ENCODE peak calls at places on chromosome 21, in seven cellular contexts. J, B, E, X, D, G and M are unnamed samples.

GRCh38 chr21:43881918-43882317 is 16.9 kb downstream of the AGPAT3 start:
- DNase-seq in J (no peak), B (no peak), E (peak; percentile 6), X (no peak), D (no peak), G (no peak), M (no peak)

GRCh38 chr21:43362928-43363314 is 64.0 kb downstream of the SIK1 start:
- DNase-seq in J (no peak), B (no peak), E (no peak), X (no peak), D (no peak), G (peak; percentile 26), M (no peak)

GRCh38 chr21:31675960-31676359 is 16.5 kb downstream of the SOD1 start:
- DNase-seq in J (no peak), B (no peak), E (no peak), X (no peak), D (no peak), G (no peak), M (no peak)

GRCh38 chr21:25456672-25457071 is 150.6 kb downstream of the MRPL39 start:
- DNase-seq in J (no peak), B (no peak), E (no peak), X (no peak), D (no peak), G (no peak), M (no peak)

GRCh38 chr21:42021751-42022430 is 11.7 kb upstream of the ZBTB21 start:
- DNase-seq in J (no peak), B (no peak), E (no peak), X (no peak), D (no peak), G (no peak), M (no peak)

GRCh38 chr21:41815652-41816582 is 49.1 kb upstream of the RIPK4 start:
- DNase-seq in J (no peak), B (peak; percentile 55), E (no peak), X (no peak), D (no peak), G (no peak), M (no peak)

GRCh38 chr21:37183749-37184148 is 83.4 kb downstream of the VPS26C start:
- DNase-seq in J (no peak), B (no peak), E (no peak), X (no peak), D (no peak), G (no peak), M (no peak)

GRCh38 chr21:44087426-44088400 is 19.5 kb upstream of the PWP2 start:
- DNase-seq in J (no peak), B (peak; percentile 78), E (peak; percentile 66), X (peak; percentile 43), D (no peak), G (no peak), M (no peak)

GRCh38 chr21:42027804-42028753 is 17.9 kb upstream of the ZBTB21 start:
- DNase-seq in J (no peak), B (no peak), E (no peak), X (no peak), D (no peak), G (no peak), M (no peak)

GRCh38 chr21:35071347-35071746 is 22.2 kb upstream of the RUNX1 start:
- DNase-seq in J (no peak), B (no peak), E (no peak), X (no peak), D (no peak), G (no peak), M (no peak)

GRCh38 chr21:46096596-46096981 is 1.3 kb upstream of the COL6A2 start:
- DNase-seq in J (no peak), B (no peak), E (no peak), X (no peak), D (no peak), G (peak; percentile 35), M (no peak)

GRCh38 chr21:23160914-23161313 is 2162.7 kb downstream of the NCAM2 start:
- DNase-seq in J (no peak), B (no peak), E (no peak), X (no peak), D (no peak), G (no peak), M (no peak)

GRCh38 chr21:41442496-41443186 is 16.6 kb downstream of the MX1 start:
- DNase-seq in J (no peak), B (no peak), E (no peak), X (no peak), D (no peak), G (no peak), M (no peak)